ENCODE peak calls at places on chromosomes 7 and 10, in eight cellular contexts. One of them, this sample, is unnamed.
A peak's percentile ranks its signal among the peaks of the same experiment; 100 is the strongest.

GRCh38 chr10:63699785-63700184 is 178.6 kb downstream of the REEP3 start:
- DNase-seq in spleen: no peak
- DNase-seq in OCI-LY7: no peak
- DNase-seq in WTC11: no peak
- DNase-seq in astrocyte of the cerebellum: no peak
- DNase-seq in psoas muscle: no peak
- DNase-seq in fibroblast of villous mesenchyme: peak; percentile 65
- DNase-seq in HFF-Myc: no peak
- DNase-seq in this sample: peak; percentile 28

GRCh38 chr10:63481815-63482421 is 16.1 kb upstream of the JMJD1C start:
- DNase-seq in spleen: no peak
- DNase-seq in OCI-LY7: no peak
- DNase-seq in WTC11: no peak
- DNase-seq in astrocyte of the cerebellum: no peak
- DNase-seq in psoas muscle: no peak
- DNase-seq in fibroblast of villous mesenchyme: no peak
- DNase-seq in HFF-Myc: no peak
- DNase-seq in this sample: no peak

GRCh38 chr10:66513504-66513903 is 412.3 kb upstream of the LRRTM3 start:
- DNase-seq in spleen: no peak
- DNase-seq in OCI-LY7: no peak
- DNase-seq in WTC11: no peak
- DNase-seq in astrocyte of the cerebellum: no peak
- DNase-seq in psoas muscle: no peak
- DNase-seq in fibroblast of villous mesenchyme: no peak
- DNase-seq in HFF-Myc: no peak
- DNase-seq in this sample: no peak

GRCh38 chr7:86708334-86708733 is 64.6 kb downstream of the GRM3 start:
- DNase-seq in spleen: no peak
- DNase-seq in OCI-LY7: no peak
- DNase-seq in WTC11: peak; percentile 18
- DNase-seq in astrocyte of the cerebellum: no peak
- DNase-seq in psoas muscle: no peak
- DNase-seq in fibroblast of villous mesenchyme: no peak
- DNase-seq in HFF-Myc: no peak
- DNase-seq in this sample: no peak

GRCh38 chr10:69363666-69364065 is 53.1 kb downstream of the TACR2 start:
- DNase-seq in spleen: no peak
- DNase-seq in OCI-LY7: no peak
- DNase-seq in WTC11: no peak
- DNase-seq in astrocyte of the cerebellum: no peak
- DNase-seq in psoas muscle: no peak
- DNase-seq in fibroblast of villous mesenchyme: peak; percentile 72
- DNase-seq in HFF-Myc: no peak
- DNase-seq in this sample: no peak

GRCh38 chr10:108249940-108250339 is 1085.4 kb upstream of the SORCS1 start:
- DNase-seq in spleen: no peak
- DNase-seq in OCI-LY7: peak; percentile 8
- DNase-seq in WTC11: peak; percentile 14
- DNase-seq in astrocyte of the cerebellum: no peak
- DNase-seq in psoas muscle: no peak
- DNase-seq in fibroblast of villous mesenchyme: no peak
- DNase-seq in HFF-Myc: no peak
- DNase-seq in this sample: no peak

GRCh38 chr7:72025381-72025960 is 386.7 kb downstream of the CALN1 start:
- DNase-seq in spleen: no peak
- DNase-seq in OCI-LY7: no peak
- DNase-seq in WTC11: no peak
- DNase-seq in astrocyte of the cerebellum: no peak
- DNase-seq in psoas muscle: no peak
- DNase-seq in fibroblast of villous mesenchyme: no peak
- DNase-seq in HFF-Myc: no peak
- DNase-seq in this sample: no peak

GRCh38 chr7:20165146-20165510 is 52.1 kb downstream of the MACC1 start:
- DNase-seq in spleen: no peak
- DNase-seq in OCI-LY7: no peak
- DNase-seq in WTC11: no peak
- DNase-seq in astrocyte of the cerebellum: peak; percentile 87
- DNase-seq in psoas muscle: no peak
- DNase-seq in fibroblast of villous mesenchyme: no peak
- DNase-seq in HFF-Myc: no peak
- DNase-seq in this sample: no peak

GRCh38 chr7:122137291-122138077 is 6.6 kb downstream of the AASS start:
- DNase-seq in spleen: no peak
- DNase-seq in OCI-LY7: no peak
- DNase-seq in WTC11: no peak
- DNase-seq in astrocyte of the cerebellum: no peak
- DNase-seq in psoas muscle: no peak
- DNase-seq in fibroblast of villous mesenchyme: peak; percentile 57
- DNase-seq in HFF-Myc: peak; percentile 73
- DNase-seq in this sample: no peak

GRCh38 chr10:71367279-71367678 is 29.4 kb upstream of the CDH23 start:
- DNase-seq in spleen: peak; percentile 41
- DNase-seq in OCI-LY7: no peak
- DNase-seq in WTC11: no peak
- DNase-seq in astrocyte of the cerebellum: no peak
- DNase-seq in psoas muscle: no peak
- DNase-seq in fibroblast of villous mesenchyme: no peak
- DNase-seq in HFF-Myc: no peak
- DNase-seq in this sample: no peak

GRCh38 chr10:29438271-29438670 is 149.4 kb downstream of the LYZL1 start:
- DNase-seq in spleen: no peak
- DNase-seq in OCI-LY7: no peak
- DNase-seq in WTC11: no peak
- DNase-seq in astrocyte of the cerebellum: no peak
- DNase-seq in psoas muscle: no peak
- DNase-seq in fibroblast of villous mesenchyme: no peak
- DNase-seq in HFF-Myc: no peak
- DNase-seq in this sample: peak; percentile 7

GRCh38 chr7:42702647-42703046 is 209.2 kb downstream of the C7orf25 start:
- DNase-seq in spleen: no peak
- DNase-seq in OCI-LY7: no peak
- DNase-seq in WTC11: no peak
- DNase-seq in astrocyte of the cerebellum: no peak
- DNase-seq in psoas muscle: no peak
- DNase-seq in fibroblast of villous mesenchyme: no peak
- DNase-seq in HFF-Myc: no peak
- DNase-seq in this sample: no peak

GRCh38 chr7:42704710-42705109 is 207.2 kb downstream of the C7orf25 start:
- DNase-seq in spleen: no peak
- DNase-seq in OCI-LY7: no peak
- DNase-seq in WTC11: no peak
- DNase-seq in astrocyte of the cerebellum: no peak
- DNase-seq in psoas muscle: no peak
- DNase-seq in fibroblast of villous mesenchyme: no peak
- DNase-seq in HFF-Myc: no peak
- DNase-seq in this sample: no peak

GRCh38 chr7:42694894-42695553 is 216.8 kb downstream of the C7orf25 start:
- DNase-seq in spleen: no peak
- DNase-seq in OCI-LY7: no peak
- DNase-seq in WTC11: no peak
- DNase-seq in astrocyte of the cerebellum: no peak
- DNase-seq in psoas muscle: no peak
- DNase-seq in fibroblast of villous mesenchyme: peak; percentile 24
- DNase-seq in HFF-Myc: no peak
- DNase-seq in this sample: no peak

GRCh38 chr7:42699415-42700178 is 212.3 kb downstream of the C7orf25 start:
- DNase-seq in spleen: no peak
- DNase-seq in OCI-LY7: no peak
- DNase-seq in WTC11: no peak
- DNase-seq in astrocyte of the cerebellum: no peak
- DNase-seq in psoas muscle: no peak
- DNase-seq in fibroblast of villous mesenchyme: no peak
- DNase-seq in HFF-Myc: no peak
- DNase-seq in this sample: no peak

DNA sequence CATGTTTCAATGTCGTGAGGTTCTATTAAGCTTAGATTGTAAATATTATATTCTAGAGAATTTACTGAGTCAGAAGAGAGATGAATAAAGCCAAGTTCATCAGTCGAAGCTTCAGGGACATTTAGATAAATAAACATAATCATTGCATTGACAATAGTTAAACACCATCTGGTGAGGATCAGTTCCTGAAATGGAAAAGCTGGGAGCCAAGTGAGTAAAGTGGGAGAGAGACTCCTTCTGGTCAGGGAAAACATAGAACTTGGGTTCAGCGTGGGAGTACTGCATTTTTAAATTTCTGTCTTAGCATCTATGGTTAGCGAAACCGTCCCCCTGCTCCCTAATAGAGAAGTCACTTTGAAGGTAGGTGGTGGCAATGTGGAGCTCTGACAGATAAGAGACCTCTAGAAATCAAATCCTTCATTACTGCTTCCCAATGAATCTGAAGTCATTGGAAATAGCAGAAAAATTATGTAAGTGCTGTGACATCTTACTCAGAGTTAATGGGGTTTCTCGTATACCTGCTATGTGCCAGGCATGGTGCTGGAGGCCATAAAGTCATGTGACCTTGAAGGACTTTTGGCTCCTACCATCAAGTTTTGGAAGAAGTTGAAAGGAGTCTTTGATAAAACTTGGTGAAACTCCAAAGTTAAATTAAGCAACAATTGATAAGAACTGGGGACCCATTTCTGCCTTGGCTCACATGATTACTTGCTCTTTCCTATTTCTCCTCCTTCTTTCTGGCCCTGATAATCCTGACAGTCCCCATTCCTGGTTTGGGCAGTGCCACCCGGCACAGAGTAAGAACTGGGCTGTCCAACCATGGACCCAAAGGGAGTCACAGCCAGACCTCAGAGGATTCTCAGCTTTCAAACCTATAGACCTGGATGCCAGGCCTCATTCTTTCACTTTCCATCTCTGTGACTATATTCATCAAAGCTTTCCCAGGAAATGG is 211.2 kb downstream of the C7orf25 start:
- DNase-seq in spleen: no peak
- DNase-seq in OCI-LY7: no peak
- DNase-seq in WTC11: no peak
- DNase-seq in astrocyte of the cerebellum: no peak
- DNase-seq in psoas muscle: no peak
- DNase-seq in fibroblast of villous mesenchyme: peak; percentile 28
- DNase-seq in HFF-Myc: no peak
- DNase-seq in this sample: no peak
- TF ChIP-seq CTCF in spleen: no peak
- TF ChIP-seq CTCF in OCI-LY7: no peak
- TF ChIP-seq CTCF in WTC11: no peak
- TF ChIP-seq CTCF in astrocyte of the cerebellum: no peak
- TF ChIP-seq CTCF in psoas muscle: no peak
- TF ChIP-seq CTCF in fibroblast of villous mesenchyme: peak; percentile 31
- TF ChIP-seq CTCF in HFF-Myc: peak; percentile 29
- TF ChIP-seq CTCF in this sample: no peak

GRCh38 chr10:13586676-13587355 is at the start of gene PRPF18:
- DNase-seq in spleen: peak; percentile 99
- DNase-seq in OCI-LY7: peak; percentile 94
- DNase-seq in WTC11: peak; percentile 94
- DNase-seq in astrocyte of the cerebellum: peak; percentile 81
- DNase-seq in psoas muscle: peak; percentile 94
- DNase-seq in fibroblast of villous mesenchyme: peak; percentile 90
- DNase-seq in HFF-Myc: peak; percentile 56
- DNase-seq in this sample: peak; percentile 90

GRCh38 chr10:13592306-13592705 is 5.5 kb downstream of the PRPF18 start:
- DNase-seq in spleen: no peak
- DNase-seq in OCI-LY7: no peak
- DNase-seq in WTC11: no peak
- DNase-seq in astrocyte of the cerebellum: no peak
- DNase-seq in psoas muscle: no peak
- DNase-seq in fibroblast of villous mesenchyme: no peak
- DNase-seq in HFF-Myc: no peak
- DNase-seq in this sample: no peak

GRCh38 chr10:13590886-13591285 is 4.1 kb downstream of the PRPF18 start:
- DNase-seq in spleen: no peak
- DNase-seq in OCI-LY7: no peak
- DNase-seq in WTC11: no peak
- DNase-seq in astrocyte of the cerebellum: no peak
- DNase-seq in psoas muscle: no peak
- DNase-seq in fibroblast of villous mesenchyme: peak; percentile 19
- DNase-seq in HFF-Myc: no peak
- DNase-seq in this sample: no peak

GRCh38 chr10:13587367-13587766 is 602 bp downstream of the PRPF18 start:
- DNase-seq in spleen: peak; percentile 75
- DNase-seq in OCI-LY7: peak; percentile 5
- DNase-seq in WTC11: no peak
- DNase-seq in astrocyte of the cerebellum: no peak
- DNase-seq in psoas muscle: peak; percentile 21
- DNase-seq in fibroblast of villous mesenchyme: peak; percentile 6
- DNase-seq in HFF-Myc: no peak
- DNase-seq in this sample: no peak

DNA sequence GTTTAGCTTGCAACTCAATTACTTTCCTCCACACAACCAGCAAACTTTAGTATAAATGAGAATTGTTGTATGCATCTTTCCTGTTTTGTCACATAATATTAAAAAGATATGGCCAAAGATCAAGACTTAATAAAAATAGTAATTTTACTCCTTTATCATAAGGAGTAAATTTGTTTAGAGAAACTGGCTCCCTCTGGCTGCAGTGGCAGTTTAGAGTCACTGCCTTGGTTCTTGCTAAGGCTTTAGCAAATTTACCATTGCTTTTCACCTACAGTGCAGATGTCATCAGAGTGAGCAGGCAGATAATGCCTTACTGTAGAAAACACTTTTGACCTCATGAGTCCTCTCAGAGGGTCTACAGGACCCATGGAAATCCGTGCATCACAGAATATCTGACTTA is 2.6 kb downstream of the PRPF18 start:
- DNase-seq in spleen: no peak
- DNase-seq in OCI-LY7: no peak
- DNase-seq in WTC11: no peak
- DNase-seq in astrocyte of the cerebellum: no peak
- DNase-seq in psoas muscle: no peak
- DNase-seq in fibroblast of villous mesenchyme: no peak
- DNase-seq in HFF-Myc: no peak
- DNase-seq in this sample: no peak
- TF ChIP-seq CTCF in spleen: no peak
- TF ChIP-seq CTCF in OCI-LY7: peak; percentile 51
- TF ChIP-seq CTCF in WTC11: no peak
- TF ChIP-seq CTCF in astrocyte of the cerebellum: no peak
- TF ChIP-seq CTCF in psoas muscle: no peak
- TF ChIP-seq CTCF in fibroblast of villous mesenchyme: peak; percentile 11
- TF ChIP-seq CTCF in HFF-Myc: peak; percentile 26
- TF ChIP-seq CTCF in this sample: peak; percentile 52

GRCh38 chr10:111142082-111142481 is 65.3 kb downstream of the ADRA2A start:
- DNase-seq in spleen: no peak
- DNase-seq in OCI-LY7: no peak
- DNase-seq in WTC11: peak; percentile 44
- DNase-seq in astrocyte of the cerebellum: no peak
- DNase-seq in psoas muscle: no peak
- DNase-seq in fibroblast of villous mesenchyme: no peak
- DNase-seq in HFF-Myc: no peak
- DNase-seq in this sample: no peak
- TF ChIP-seq CTCF in spleen: no peak
- TF ChIP-seq CTCF in OCI-LY7: peak; percentile 56
- TF ChIP-seq CTCF in WTC11: no peak
- TF ChIP-seq CTCF in astrocyte of the cerebellum: no peak
- TF ChIP-seq CTCF in psoas muscle: no peak
- TF ChIP-seq CTCF in fibroblast of villous mesenchyme: no peak
- TF ChIP-seq CTCF in HFF-Myc: no peak
- TF ChIP-seq CTCF in this sample: no peak

DNA sequence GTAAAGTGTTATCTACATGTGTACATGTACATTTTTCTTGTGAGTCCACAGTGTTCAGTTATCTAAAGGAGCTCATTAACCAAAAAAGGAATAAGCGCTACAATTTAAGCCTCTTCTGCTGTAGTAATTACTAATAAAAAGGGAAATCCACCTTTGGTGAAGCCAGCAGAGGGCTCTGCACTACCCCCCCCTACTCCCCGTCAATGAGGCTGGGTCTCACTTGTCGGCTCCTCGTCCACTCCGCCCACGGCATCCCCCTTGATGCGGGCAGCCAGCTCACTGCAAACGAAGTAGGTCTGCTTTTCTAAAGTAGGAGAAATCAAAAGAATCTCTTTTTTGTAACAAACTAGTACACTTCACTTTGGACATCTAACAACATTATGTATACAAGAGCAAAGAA is 4.7 kb upstream of the WASHC2A start:
- DNase-seq in spleen: no peak
- DNase-seq in OCI-LY7: no peak
- DNase-seq in WTC11: peak; percentile 13
- DNase-seq in astrocyte of the cerebellum: no peak
- DNase-seq in psoas muscle: no peak
- DNase-seq in fibroblast of villous mesenchyme: no peak
- DNase-seq in HFF-Myc: no peak
- DNase-seq in this sample: no peak
- TF ChIP-seq CTCF in spleen: no peak
- TF ChIP-seq CTCF in OCI-LY7: no peak
- TF ChIP-seq CTCF in WTC11: no peak
- TF ChIP-seq CTCF in astrocyte of the cerebellum: no peak
- TF ChIP-seq CTCF in psoas muscle: no peak
- TF ChIP-seq CTCF in fibroblast of villous mesenchyme: no peak
- TF ChIP-seq CTCF in HFF-Myc: no peak
- TF ChIP-seq CTCF in this sample: peak; percentile 25

This sample was measured in HFFc6.